ENCODE peak calls at places on chromosome 9, in eight cellular contexts. R is GDM1, T is SHP77 treated with DMSO at 0.1 percent for 48 hours, D is mesothelial cell of epicardium, H is lung microvascular endothelial cell, U is 8988T, V is HEK293T, X is T-helper 1 cell. Q is an unnamed sample.

GRCh38 chr9:19925674-19926503 is 137.1 kb upstream of the SLC24A2 start:
- DNase-seq in D (peak), X (peak), T (peak), R (peak), U (peak), H (peak), V (peak), Q (peak)

GRCh38 chr9:72443855-72444254 is 77.6 kb upstream of the TMC1 start:
- DNase-seq in R (peak), V (no peak), H (no peak), U (no peak), X (no peak), D (no peak), T (no peak), Q (no peak)

GRCh38 chr9:35605336-35606137 is 475 bp downstream of the TESK1 start:
- DNase-seq in T (no peak), H (no peak), D (no peak), R (no peak), X (peak), V (peak), U (peak), Q (no peak)

GRCh38 chr9:136465500-136466154 is 17.2 kb downstream of the SEC16A start:
- DNase-seq in V (no peak), U (no peak), R (no peak), D (no peak), H (no peak), T (no peak), X (no peak), Q (no peak)

GRCh38 chr9:78971505-78971904 is 600.3 kb upstream of the TLE4 start:
- DNase-seq in V (no peak), T (no peak), U (no peak), H (no peak), D (no peak), R (no peak), X (no peak), Q (no peak)

GRCh38 chr9:27398982-27399653 is 102.2 kb upstream of the EQTN start:
- DNase-seq in V (no peak), R (no peak), D (no peak), U (no peak), T (no peak), H (no peak), X (no peak), Q (no peak)

GRCh38 chr9:88076286-88077070 is 61.8 kb downstream of the SPATA31C2 start:
- DNase-seq in H (peak), U (peak), R (no peak), T (peak), V (peak), D (peak), X (no peak), Q (peak)

GRCh38 chr9:124699575-124699974 is 71.5 kb downstream of the NR6A1 start:
- DNase-seq in U (no peak), T (no peak), H (no peak), V (no peak), D (no peak), R (no peak), X (no peak), Q (no peak)

GRCh38 chr9:1231998-1232919 is 182.1 kb downstream of the DMRT2 start:
- DNase-seq in X (no peak), D (no peak), R (no peak), T (no peak), V (no peak), H (no peak), U (no peak), Q (no peak)

GRCh38 chr9:110076894-110077725 is 130.8 kb downstream of the C9orf152 start:
- DNase-seq in U (no peak), H (no peak), X (no peak), T (no peak), V (no peak), D (no peak), R (no peak), Q (no peak)

GRCh38 chr9:123326030-123326586 is 29.9 kb upstream of the CRB2 start:
- DNase-seq in V (no peak), X (no peak), H (no peak), D (no peak), R (no peak), T (no peak), U (no peak), Q (no peak)

GRCh38 chr9:124221685-124222084 is 36.1 kb upstream of the NEK6 start:
- DNase-seq in X (no peak), T (no peak), V (no peak), H (no peak), U (no peak), D (no peak), R (no peak), Q (no peak)

GRCh38 chr9:8730618-8731017 is 931.0 kb upstream of the DMAC1 start:
- DNase-seq in X (no peak), R (no peak), T (no peak), D (no peak), V (no peak), H (no peak), U (no peak), Q (no peak)

GRCh38 chr9:19493174-19493811 is 84.5 kb downstream of the ACER2 start:
- DNase-seq in T (no peak), H (peak), U (peak), R (no peak), D (no peak), X (no peak), V (peak), Q (peak)

GRCh38 chr9:83188272-83188671 is 125.3 kb upstream of the RASEF start:
- DNase-seq in T (no peak), D (no peak), R (no peak), V (no peak), H (no peak), X (no peak), U (no peak), Q (no peak)

GRCh38 chr9:92147030-92147853 is 32.0 kb upstream of the SPTLC1 start:
- DNase-seq in T (peak), V (peak), R (peak), X (no peak), D (no peak), U (no peak), H (peak), Q (no peak)

GRCh38 chr9:110427497-110428104 is 89.9 kb upstream of the TXNDC8 start:
- DNase-seq in U (peak), V (peak), H (peak), X (no peak), D (no peak), R (peak), T (no peak), Q (no peak)

GRCh38 chr9:98627291-98627690 is 81.4 kb downstream of the GABBR2 start:
- DNase-seq in T (no peak), D (no peak), X (no peak), U (no peak), R (no peak), V (no peak), H (peak), Q (no peak)

GRCh38 chr9:19203058-19203457 is 27.4 kb upstream of the DENND4C start:
- DNase-seq in U (no peak), D (no peak), H (no peak), V (no peak), X (no peak), T (no peak), R (no peak), Q (no peak)

GRCh38 chr9:129597355-129598088 is 23.4 kb downstream of the C9orf50 start:
- DNase-seq in D (peak), R (no peak), V (no peak), T (no peak), X (peak), H (peak), U (no peak), Q (no peak)

GRCh38 chr9:19375536-19375935 is 4.5 kb downstream of the RPS6 start:
- DNase-seq in H (peak), T (no peak), V (no peak), D (no peak), R (no peak), X (no peak), U (no peak), Q (no peak)

GRCh38 chr9:126386088-126386487 is 59.5 kb downstream of the MVB12B start:
- DNase-seq in R (no peak), U (no peak), H (peak), X (no peak), V (peak), T (no peak), D (no peak), Q (no peak)

GRCh38 chr9:112377684-112378344 is 2.1 kb upstream of the HSDL2 start:
- DNase-seq in R (no peak), H (no peak), X (no peak), V (no peak), T (no peak), D (no peak), U (no peak), Q (no peak)

GRCh38 chr9:35604578-35605335 is at the start of gene TESK1:
- DNase-seq in V (peak), X (peak), D (peak), R (peak), T (no peak), H (peak), U (peak), Q (peak)

GRCh38 chr9:96113045-96113444 is 188.9 kb downstream of the HSD17B3 start:
- DNase-seq in H (no peak), V (no peak), D (no peak), U (no peak), X (no peak), R (no peak), T (no peak), Q (no peak)

GRCh38 chr9:128550226-128550625 is 2.2 kb upstream of the SPTAN1 start:
- DNase-seq in R (no peak), D (no peak), T (no peak), U (no peak), H (peak), V (no peak), X (no peak), Q (no peak)

GRCh38 chr9:129405089-129405830 is 215.6 kb downstream of the C9orf50 start:
- DNase-seq in V (no peak), R (no peak), D (no peak), H (no peak), X (no peak), U (no peak), T (no peak), Q (no peak)

GRCh38 chr9:76333319-76333880 is 60.8 kb downstream of the RFK start:
- DNase-seq in T (no peak), H (no peak), X (no peak), V (peak), U (no peak), R (no peak), D (no peak), Q (no peak)

GRCh38 chr9:135214706-135215105 is 127.2 kb downstream of the OLFM1 start:
- DNase-seq in T (no peak), V (no peak), U (no peak), H (no peak), R (no peak), D (no peak), X (no peak), Q (no peak)